ENCODE peak calls at places on chromosome 21, in four cellular contexts. Q, A, U and V are unnamed samples.
A peak's percentile ranks its signal among the peaks of the same experiment; 100 is the strongest.

GRCh38 chr21:17793675-17794123 is 25.5 kb downstream of the C21orf91 start:
- DNase-seq in Q (no peak), A (no peak), U (no peak), V (no peak)

GRCh38 chr21:33976082-33976979 is 60.7 kb upstream of the ATP5PO start:
- DNase-seq in Q (peak; percentile 34), A (no peak), U (peak; percentile 37), V (peak; percentile 72)

GRCh38 chr21:15774590-15774989 is 44.8 kb downstream of the USP25 start:
- DNase-seq in Q (no peak), A (no peak), U (no peak), V (no peak)

GRCh38 chr21:33650929-33651505 is 8.7 kb downstream of the ITSN1 start:
- DNase-seq in Q (no peak), A (no peak), U (no peak), V (no peak)

GRCh38 chr21:17295997-17296396 is 216.8 kb upstream of the CXADR start:
- DNase-seq in Q (no peak), A (no peak), U (no peak), V (no peak)

GRCh38 chr21:14901482-14901958 is 163.3 kb downstream of the NRIP1 start:
- DNase-seq in Q (no peak), A (no peak), U (no peak), V (no peak)

GRCh38 chr21:15090390-15090789 is 25.6 kb upstream of the NRIP1 start:
- DNase-seq in Q (no peak), A (no peak), U (no peak), V (no peak)

GRCh38 chr21:33691945-33692594 is 49.8 kb downstream of the ITSN1 start:
- DNase-seq in Q (no peak), A (no peak), U (no peak), V (no peak)

GRCh38 chr21:32918467-32919140 is 107.1 kb upstream of the OLIG2 start:
- DNase-seq in Q (no peak), A (no peak), U (no peak), V (no peak)

GRCh38 chr21:24014381-24014780 is 1592.9 kb downstream of the MRPL39 start:
- DNase-seq in Q (no peak), A (no peak), U (no peak), V (no peak)

GRCh38 chr21:45354970-45355369 is 50.0 kb upstream of the COL18A1 start:
- DNase-seq in Q (no peak), A (no peak), U (no peak), V (no peak)

GRCh38 chr21:15112858-15113257 is 48.1 kb upstream of the NRIP1 start:
- DNase-seq in Q (no peak), A (no peak), U (no peak), V (no peak)

GRCh38 chr21:41616063-41616591 is 108.2 kb upstream of the TMPRSS2 start:
- DNase-seq in Q (no peak), A (no peak), U (no peak), V (peak; percentile 74)
- H3K4me1 ChIP-seq in Q (peaks cover 20% of the 10 kb centered on the region), A (peaks cover 31% of the 10 kb centered on the region), U (peaks cover 21% of the 10 kb centered on the region), V (no peaks in the 10 kb centered on the region)

DNA sequence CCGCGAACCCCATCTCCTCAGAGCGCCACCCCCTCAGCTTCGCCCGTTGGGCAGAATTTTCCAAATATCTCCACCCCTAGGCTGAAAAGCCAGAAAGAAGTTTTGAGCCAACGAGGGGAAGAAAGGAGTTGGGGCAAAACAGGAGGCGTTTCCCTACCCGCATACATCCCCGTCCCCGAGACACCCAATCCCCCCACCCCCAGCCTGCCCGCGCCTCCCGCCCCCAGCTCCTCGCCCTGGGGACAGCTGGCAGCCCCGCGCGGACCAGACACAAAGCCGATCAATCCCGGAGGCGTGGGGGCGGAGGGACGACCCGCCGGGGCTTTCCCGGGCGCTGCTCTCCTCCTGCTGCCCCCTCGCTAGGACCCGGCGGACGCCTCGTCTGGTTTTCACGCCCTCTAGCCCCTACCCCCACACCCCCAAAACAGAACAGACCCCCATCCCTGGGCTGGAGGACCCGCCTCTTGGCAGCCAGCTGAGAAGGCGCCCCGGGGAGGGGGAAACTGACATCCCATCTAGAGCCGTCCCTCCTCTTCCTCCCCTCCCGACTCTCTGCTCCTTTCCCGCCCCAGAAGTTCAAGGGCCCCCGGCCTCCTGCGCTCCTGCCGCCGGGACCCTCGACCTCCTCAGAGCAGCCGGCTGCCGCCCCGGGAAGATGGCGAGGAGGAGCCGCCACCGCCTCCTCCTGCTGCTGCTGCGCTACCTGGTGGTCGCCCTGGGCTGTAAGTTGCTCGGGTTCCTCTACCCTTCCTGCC is at the start of gene JAM2:
- DNase-seq in Q (peak; percentile 59), A (no peak), U (peak; percentile 62), V (peak; percentile 76)
- TF ChIP-seq CTCF in Q (no peak), A (no peak), U (peak; percentile 65), V (no peak)

GRCh38 chr21:29146726-29147125 is 16.3 kb downstream of the MAP3K7CL start:
- DNase-seq in Q (no peak), A (no peak), U (no peak), V (no peak)
- H3K4me1 ChIP-seq in Q (peaks cover 34% of the 10 kb centered on the region), A (peaks cover 21% of the 10 kb centered on the region), U (peaks cover 42% of the 10 kb centered on the region), V (peaks cover 36% of the 10 kb centered on the region)

GRCh38 chr21:20570824-20571232 is 427.4 kb upstream of the NCAM2 start:
- DNase-seq in Q (no peak), A (no peak), U (no peak), V (no peak)
- TF ChIP-seq CTCF in Q (no peak), A (no peak), U (no peak), V (no peak)

DNA sequence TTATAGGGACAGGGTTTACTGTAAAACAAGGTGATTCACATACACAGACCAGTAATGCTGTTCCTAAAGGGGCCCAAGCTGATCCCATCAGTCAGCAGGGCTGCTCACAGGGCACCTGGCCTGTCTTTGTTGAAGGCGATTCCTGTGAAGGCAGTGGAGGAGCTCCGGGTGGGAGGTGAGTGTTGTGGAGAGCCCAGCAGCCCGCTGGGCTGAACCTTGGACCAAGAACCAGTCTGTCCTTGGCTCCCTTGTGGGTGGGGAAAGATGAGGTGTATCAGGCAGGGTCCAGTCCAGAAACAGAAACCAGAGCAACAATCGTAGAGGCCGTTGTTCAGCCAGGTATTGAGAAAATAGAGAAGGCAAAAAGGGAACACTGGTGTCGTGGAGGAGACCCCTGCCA is 12.5 kb downstream of the PDXK start:
- DNase-seq in Q (no peak), A (no peak), U (no peak), V (no peak)
- H3K4me1 ChIP-seq in Q (peaks cover 82% of the 10 kb centered on the region), A (peaks cover 70% of the 10 kb centered on the region), U (peaks cover 79% of the 10 kb centered on the region), V (peaks cover 43% of the 10 kb centered on the region)

GRCh38 chr21:22575165-22575584 is 1577.0 kb downstream of the NCAM2 start:
- DNase-seq in Q (no peak), A (no peak), U (no peak), V (no peak)
- TF ChIP-seq CTCF in Q (no peak), A (no peak), U (peak; percentile 49), V (no peak)

GRCh38 chr21:37371041-37371397 is 4.4 kb downstream of the DYRK1A start:
- DNase-seq in Q (no peak), A (no peak), U (no peak), V (no peak)

GRCh38 chr21:37375866-37376574 is 9.4 kb downstream of the DYRK1A start:
- DNase-seq in Q (no peak), A (no peak), U (no peak), V (no peak)

GRCh38 chr21:37374026-37374425 is 7.5 kb downstream of the DYRK1A start:
- DNase-seq in Q (no peak), A (no peak), U (no peak), V (no peak)

GRCh38 chr21:37372127-37372731 is 5.7 kb downstream of the DYRK1A start:
- DNase-seq in Q (no peak), A (no peak), U (no peak), V (no peak)

DNA sequence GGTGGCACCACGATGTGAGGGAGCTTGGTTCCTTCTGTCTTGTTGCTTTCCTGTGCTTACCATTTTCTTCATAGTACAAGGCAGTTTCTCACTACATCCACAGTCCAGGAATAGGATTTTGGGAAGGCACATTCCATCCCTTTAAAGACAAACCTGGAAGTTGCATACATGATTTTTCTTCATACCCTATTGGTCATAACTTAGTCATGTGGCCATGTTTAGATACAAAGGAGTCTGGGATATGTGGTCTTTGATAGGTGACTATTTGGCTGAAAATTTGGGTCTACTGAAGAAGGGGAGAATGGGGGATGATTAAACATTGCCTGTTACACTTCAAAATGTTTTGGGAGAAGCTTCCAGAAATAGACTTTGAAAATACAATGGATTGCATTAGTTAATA is 7.0 kb downstream of the DYRK1A start:
- DNase-seq in Q (no peak), A (no peak), U (no peak), V (no peak)
- H3K4me1 ChIP-seq in Q (peaks cover 99% of the 10 kb centered on the region), A (peaks cover 19% of the 10 kb centered on the region), U (peaks cover 100% of the 10 kb centered on the region), V (peaks cover 92% of the 10 kb centered on the region)

GRCh38 chr21:39720126-39720778 is 24.7 kb upstream of the IGSF5 start:
- DNase-seq in Q (no peak), A (no peak), U (no peak), V (no peak)
- TF ChIP-seq CTCF in Q (no peak), A (no peak), U (peak; percentile 23), V (no peak)